ENCODE peak calls at places on chromosomes 3 and 15, in nine cellular contexts. O is IMR-90, C is heart left ventricle, L is lower lobe of right lung, N is H1, S is tibial nerve, V is suprapubic skin, G is neural progenitor cell, T is ovary. E is an unnamed sample. For H3K9me3, the result is how much of the 10 kb centered on the place peaks cover.

GRCh38 chr15:75573643-75574384 is 5.3 kb downstream of the PTPN9 start:
- DNase-seq in C (no peak), T (no peak), O (no peak), G (peak), S (no peak), V (no peak), L (no peak), N (no peak), E (no peak)

GRCh38 chr15:71237456-71238188 is 122.4 kb downstream of the THSD4 start:
- DNase-seq in L (no peak), O (peak), V (no peak), G (no peak), N (no peak), S (no peak), T (no peak), C (peak), E (no peak)

GRCh38 chr3:165056510-165056909 is 21.8 kb downstream of the SI start:
- DNase-seq in S (no peak), V (no peak), G (peak), T (no peak), N (no peak), O (no peak), L (no peak), C (no peak), E (no peak)

GRCh38 chr3:14832975-14833722 is 14.4 kb downstream of the FGD5 start:
- DNase-seq in L (no peak), N (no peak), C (no peak), S (no peak), O (no peak), T (no peak), G (no peak), V (no peak), E (no peak)

GRCh38 chr15:81056276-81056675 is 55.6 kb downstream of the TLNRD1 start:
- DNase-seq in G (no peak), L (no peak), N (no peak), V (no peak), C (no peak), O (no peak), T (no peak), S (no peak), E (no peak)

GRCh38 chr3:185764168-185764988 is 60.5 kb downstream of the IGF2BP2 start:
- DNase-seq in V (no peak), O (peak), G (peak), C (no peak), L (no peak), T (no peak), N (no peak), S (no peak), E (no peak)

GRCh38 chr15:41934843-41935242 is 37.5 kb downstream of the EHD4 start:
- DNase-seq in T (no peak), S (no peak), N (no peak), G (no peak), L (peak), C (no peak), O (no peak), V (no peak), E (peak)

GRCh38 chr3:54999159-54999558 is 71.3 kb upstream of the LRTM1 start:
- DNase-seq in L (no peak), N (peak), V (no peak), S (no peak), C (no peak), T (no peak), O (peak), G (peak), E (no peak)

GRCh38 chr3:147730311-147730710 is 321.1 kb downstream of the ZIC1 start:
- DNase-seq in S (no peak), L (no peak), G (peak), T (no peak), V (no peak), O (no peak), N (no peak), C (no peak), E (no peak)

GRCh38 chr3:146881366-146881765 is 276.2 kb upstream of the PLSCR5 start:
- DNase-seq in S (no peak), O (no peak), T (no peak), C (no peak), G (no peak), N (no peak), V (no peak), L (no peak), E (no peak)

GRCh38 chr3:141243295-141243707 is 11.7 kb downstream of the PXYLP1 start:
- DNase-seq in O (peak), C (no peak), G (no peak), T (no peak), L (no peak), V (no peak), N (no peak), S (no peak), E (peak)

GRCh38 chr3:69892706-69893105 is 106.8 kb upstream of the SAMMSON start:
- DNase-seq in T (no peak), L (no peak), S (no peak), C (no peak), G (no peak), V (no peak), N (no peak), O (no peak), E (no peak)

GRCh38 chr3:141485578-141486415 is 1.0 kb upstream of the RASA2 start:
- DNase-seq in C (no peak), O (peak), V (no peak), L (no peak), N (no peak), T (no peak), G (peak), S (no peak), E (no peak)

GRCh38 chr15:68277131-68277604 is 377 bp upstream of the FEM1B start:
- DNase-seq in S (no peak), C (no peak), V (no peak), L (peak), T (no peak), G (peak), O (peak), N (no peak), E (no peak)
- TF ChIP-seq CTCF in S (no peak), C (no peak), V (no peak), L (no peak), T (no peak), G (no peak), O (no peak), N (no peak), E (no peak)

GRCh38 chr3:75981401-75981800 is 196.1 kb upstream of the ZNF717 start:
- DNase-seq in L (no peak), O (no peak), N (no peak), S (no peak), C (no peak), V (no peak), G (no peak), T (no peak), E (no peak)
- H3K9me3 ChIP-seq in L (under half), O (under half), N (under half), S (under half), C (under half), V (under half), G (under half), T (under half), E (under half)

GRCh38 chr3:11534011-11534782 is 109.5 kb downstream of the VGLL4 start:
- DNase-seq in C (no peak), V (no peak), T (peak), G (no peak), S (no peak), L (no peak), N (no peak), O (no peak), E (no peak)

GRCh38 chr3:11536132-11536935 is 107.4 kb downstream of the VGLL4 start:
- DNase-seq in C (peak), L (no peak), V (no peak), T (no peak), G (no peak), S (no peak), O (no peak), N (no peak), E (no peak)

GRCh38 chr3:11535207-11535960 is 108.3 kb downstream of the VGLL4 start:
- DNase-seq in S (no peak), L (no peak), O (no peak), V (no peak), C (no peak), T (peak), G (no peak), N (no peak), E (no peak)

GRCh38 chr3:11532865-11533490 is 110.7 kb downstream of the VGLL4 start:
- DNase-seq in O (peak), V (no peak), L (no peak), C (no peak), N (no peak), G (no peak), T (peak), S (no peak), E (no peak)

GRCh38 chr3:11534783-11535081 is 109.0 kb downstream of the VGLL4 start:
- DNase-seq in N (no peak), O (no peak), V (no peak), S (no peak), T (no peak), C (no peak), G (no peak), L (no peak), E (no peak)
- H3K27ac ChIP-seq in N (no peak), O (no peak), V (peak), S (no peak), T (no peak), C (no peak), G (no peak), L (no peak), E (no peak)

GRCh38 chr15:52765779-52766178 is 24.4 kb downstream of the ONECUT1 start:
- DNase-seq in O (peak), S (no peak), G (peak), V (no peak), L (no peak), N (no peak), T (no peak), C (no peak), E (no peak)
- TF ChIP-seq CTCF in O (peak), S (no peak), G (peak), V (no peak), L (no peak), N (peak), T (no peak), C (no peak), E (no peak)

GRCh38 chr3:44647771-44648170 is 761 bp upstream of the ZNF35 start:
- DNase-seq in T (no peak), G (no peak), S (no peak), N (no peak), O (no peak), C (no peak), V (no peak), L (no peak), E (no peak)

GRCh38 chr3:44648564-44649229 is at the start of gene ZNF35:
- DNase-seq in O (peak), T (peak), V (peak), C (peak), L (peak), N (peak), S (peak), G (peak), E (peak)

GRCh38 chr3:44642337-44642736 is 6.2 kb upstream of the ZNF35 start:
- DNase-seq in S (no peak), N (no peak), T (no peak), L (no peak), G (no peak), O (no peak), V (no peak), C (no peak), E (no peak)

GRCh38 chr3:44643024-44643423 is 5.5 kb upstream of the ZNF35 start:
- DNase-seq in L (no peak), N (no peak), C (no peak), O (no peak), G (no peak), T (no peak), V (no peak), S (no peak), E (no peak)
- H3K9me3 ChIP-seq in L (half or more), N (under half), C (half or more), O (under half), G (under half), T (under half), V (under half), S (under half), E (half or more)

GRCh38 chr3:123766195-123767019 is 117.7 kb downstream of the MYLK start:
- DNase-seq in G (peak), O (no peak), C (no peak), L (no peak), V (no peak), N (no peak), S (no peak), T (no peak), E (no peak)
- H3K27ac ChIP-seq in G (peak), O (peak), C (no peak), L (no peak), V (peak), N (no peak), S (no peak), T (no peak), E (no peak)

DNA sequence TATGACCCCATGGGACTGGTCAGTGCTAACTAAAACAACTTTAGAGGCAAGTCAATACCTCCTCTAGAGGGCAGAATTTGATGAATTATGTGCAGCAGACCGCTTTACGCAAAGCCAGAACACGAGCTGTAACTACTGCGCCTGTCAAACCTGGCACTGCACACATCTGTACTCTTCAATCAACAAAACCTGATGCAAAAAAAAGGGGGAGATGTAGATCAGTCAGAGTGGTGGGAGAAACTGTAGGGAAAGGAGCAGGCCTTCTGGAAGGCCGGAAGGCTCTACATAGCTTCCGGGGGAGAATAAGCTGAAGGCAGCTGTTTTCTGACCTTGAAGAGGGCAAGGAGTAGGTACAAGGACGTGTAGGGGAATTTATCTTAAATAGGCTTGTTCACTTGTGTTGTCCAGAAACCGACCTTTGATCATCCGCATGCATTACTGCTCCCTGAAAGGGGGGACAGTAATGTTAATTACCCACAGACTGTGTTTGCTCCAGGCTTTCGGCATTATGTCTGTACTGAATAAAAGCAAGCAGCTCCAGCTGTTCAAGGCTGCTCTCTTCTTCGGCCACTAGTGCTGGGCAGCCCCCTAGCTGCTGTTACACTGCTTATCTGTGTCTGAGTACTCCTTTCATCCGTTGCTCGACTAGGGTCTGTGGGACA is 41.0 kb downstream of the GPR160 start:
- DNase-seq in O (no peak), G (peak), N (no peak), V (no peak), S (no peak), T (no peak), L (no peak), C (no peak), E (no peak)
- TF ChIP-seq CTCF in O (no peak), G (peak), N (peak), V (no peak), S (no peak), T (no peak), L (no peak), C (no peak), E (no peak)

GRCh38 chr15:25236143-25236860 is 202.5 kb downstream of the UBE3A start:
- DNase-seq in V (no peak), C (peak), S (no peak), O (no peak), T (no peak), G (no peak), L (peak), N (no peak), E (no peak)
- H3K9me3 ChIP-seq in V (under half), C (under half), S (under half), O (half or more), T (under half), G (under half), L (under half), N (half or more), E (under half)

DNA sequence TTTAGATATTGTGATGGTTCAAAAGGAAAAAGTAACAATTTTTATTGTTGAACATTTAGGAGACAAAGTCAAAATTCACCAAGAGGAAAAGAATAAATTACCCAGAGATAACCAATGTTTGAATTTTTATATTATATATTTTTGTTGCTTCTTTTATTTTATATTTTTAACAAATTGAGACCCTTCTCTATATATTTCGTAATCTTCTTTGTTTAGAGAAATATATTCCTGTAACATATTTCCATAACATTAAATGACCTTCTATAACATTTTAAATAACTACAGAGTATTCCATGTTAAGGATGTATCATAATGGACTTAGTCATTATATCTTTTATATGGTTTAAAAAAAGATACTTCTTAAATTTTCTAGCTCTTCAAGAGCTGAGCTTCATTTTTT is 128.0 kb downstream of the RBPMS2 start:
- DNase-seq in S (no peak), C (no peak), T (no peak), V (no peak), L (no peak), N (no peak), G (no peak), O (no peak), E (no peak)
- H3K27ac ChIP-seq in S (no peak), C (no peak), T (no peak), V (no peak), L (no peak), N (no peak), G (no peak), O (no peak), E (no peak)